ENCODE peak calls at places on chromosomes 5 and 9, in seven cellular contexts. One of them, this sample, is unnamed.

GRCh38 chr5:75512383-75513074 is 838 bp downstream of the POLK start:
- DNase-seq in activated naive CD8-positive, alpha-beta T cell treated with anti-CD3 and anti-CD28 coated beads, Interleukin-2, amount 50 U/mL, for 24 hours: no peak
- DNase-seq in HT-29: no peak
- DNase-seq in NCI-H1092: no peak
- DNase-seq in endothelial cell: no peak
- DNase-seq in adrenal gland: no peak
- DNase-seq in HTR-8/SVneo: no peak
- DNase-seq in this sample: no peak

GRCh38 chr5:116953251-116953934 is 378.8 kb upstream of the SEMA6A start:
- DNase-seq in activated naive CD8-positive, alpha-beta T cell treated with anti-CD3 and anti-CD28 coated beads, Interleukin-2, amount 50 U/mL, for 24 hours: no peak
- DNase-seq in HT-29: no peak
- DNase-seq in NCI-H1092: no peak
- DNase-seq in endothelial cell: peak
- DNase-seq in adrenal gland: no peak
- DNase-seq in HTR-8/SVneo: no peak
- DNase-seq in this sample: no peak

GRCh38 chr5:126778675-126779403 is 1.9 kb downstream of the LMNB1 start:
- DNase-seq in activated naive CD8-positive, alpha-beta T cell treated with anti-CD3 and anti-CD28 coated beads, Interleukin-2, amount 50 U/mL, for 24 hours: no peak
- DNase-seq in HT-29: no peak
- DNase-seq in NCI-H1092: no peak
- DNase-seq in endothelial cell: no peak
- DNase-seq in adrenal gland: no peak
- DNase-seq in HTR-8/SVneo: no peak
- DNase-seq in this sample: no peak

GRCh38 chr9:91221332-91221731 is 140.4 kb downstream of the AUH start:
- DNase-seq in activated naive CD8-positive, alpha-beta T cell treated with anti-CD3 and anti-CD28 coated beads, Interleukin-2, amount 50 U/mL, for 24 hours: no peak
- DNase-seq in HT-29: no peak
- DNase-seq in NCI-H1092: no peak
- DNase-seq in endothelial cell: no peak
- DNase-seq in adrenal gland: no peak
- DNase-seq in HTR-8/SVneo: no peak
- DNase-seq in this sample: no peak

GRCh38 chr9:87610200-87611155 is 112.8 kb downstream of the DAPK1 start:
- DNase-seq in activated naive CD8-positive, alpha-beta T cell treated with anti-CD3 and anti-CD28 coated beads, Interleukin-2, amount 50 U/mL, for 24 hours: no peak
- DNase-seq in HT-29: no peak
- DNase-seq in NCI-H1092: no peak
- DNase-seq in endothelial cell: no peak
- DNase-seq in adrenal gland: no peak
- DNase-seq in HTR-8/SVneo: no peak
- DNase-seq in this sample: no peak

GRCh38 chr5:72441094-72441723 is 66.0 kb downstream of the ZNF366 start:
- DNase-seq in activated naive CD8-positive, alpha-beta T cell treated with anti-CD3 and anti-CD28 coated beads, Interleukin-2, amount 50 U/mL, for 24 hours: no peak
- DNase-seq in HT-29: no peak
- DNase-seq in NCI-H1092: no peak
- DNase-seq in endothelial cell: no peak
- DNase-seq in adrenal gland: no peak
- DNase-seq in HTR-8/SVneo: no peak
- DNase-seq in this sample: no peak

GRCh38 chr9:132003904-132004303 is 75.8 kb downstream of the MED27 start:
- DNase-seq in activated naive CD8-positive, alpha-beta T cell treated with anti-CD3 and anti-CD28 coated beads, Interleukin-2, amount 50 U/mL, for 24 hours: no peak
- DNase-seq in HT-29: no peak
- DNase-seq in NCI-H1092: no peak
- DNase-seq in endothelial cell: no peak
- DNase-seq in adrenal gland: no peak
- DNase-seq in HTR-8/SVneo: no peak
- DNase-seq in this sample: no peak

GRCh38 chr5:84274585-84275468 is 109.9 kb downstream of the EDIL3 start:
- DNase-seq in activated naive CD8-positive, alpha-beta T cell treated with anti-CD3 and anti-CD28 coated beads, Interleukin-2, amount 50 U/mL, for 24 hours: peak
- DNase-seq in HT-29: peak
- DNase-seq in NCI-H1092: no peak
- DNase-seq in endothelial cell: peak
- DNase-seq in adrenal gland: peak
- DNase-seq in HTR-8/SVneo: peak
- DNase-seq in this sample: peak

GRCh38 chr9:22141906-22142305 is 132.8 kb upstream of the CDKN2B start:
- DNase-seq in activated naive CD8-positive, alpha-beta T cell treated with anti-CD3 and anti-CD28 coated beads, Interleukin-2, amount 50 U/mL, for 24 hours: no peak
- DNase-seq in HT-29: no peak
- DNase-seq in NCI-H1092: no peak
- DNase-seq in endothelial cell: no peak
- DNase-seq in adrenal gland: no peak
- DNase-seq in HTR-8/SVneo: no peak
- DNase-seq in this sample: no peak

GRCh38 chr9:114008667-114009410 is 69.3 kb downstream of the AMBP start:
- DNase-seq in activated naive CD8-positive, alpha-beta T cell treated with anti-CD3 and anti-CD28 coated beads, Interleukin-2, amount 50 U/mL, for 24 hours: no peak
- DNase-seq in HT-29: no peak
- DNase-seq in NCI-H1092: no peak
- DNase-seq in endothelial cell: no peak
- DNase-seq in adrenal gland: no peak
- DNase-seq in HTR-8/SVneo: no peak
- DNase-seq in this sample: no peak

GRCh38 chr9:92481029-92481633 is 1.2 kb downstream of the ASPN start:
- DNase-seq in activated naive CD8-positive, alpha-beta T cell treated with anti-CD3 and anti-CD28 coated beads, Interleukin-2, amount 50 U/mL, for 24 hours: no peak
- DNase-seq in HT-29: no peak
- DNase-seq in NCI-H1092: no peak
- DNase-seq in endothelial cell: no peak
- DNase-seq in adrenal gland: no peak
- DNase-seq in HTR-8/SVneo: no peak
- DNase-seq in this sample: peak

GRCh38 chr5:154820383-154820782 is 30.0 kb downstream of the FAXDC2 start:
- DNase-seq in activated naive CD8-positive, alpha-beta T cell treated with anti-CD3 and anti-CD28 coated beads, Interleukin-2, amount 50 U/mL, for 24 hours: no peak
- DNase-seq in HT-29: no peak
- DNase-seq in NCI-H1092: no peak
- DNase-seq in endothelial cell: no peak
- DNase-seq in adrenal gland: no peak
- DNase-seq in HTR-8/SVneo: no peak
- DNase-seq in this sample: no peak

GRCh38 chr5:137376127-137376526 is 123.0 kb downstream of the SPOCK1 start:
- DNase-seq in activated naive CD8-positive, alpha-beta T cell treated with anti-CD3 and anti-CD28 coated beads, Interleukin-2, amount 50 U/mL, for 24 hours: no peak
- DNase-seq in HT-29: no peak
- DNase-seq in NCI-H1092: peak
- DNase-seq in endothelial cell: no peak
- DNase-seq in adrenal gland: no peak
- DNase-seq in HTR-8/SVneo: no peak
- DNase-seq in this sample: no peak

GRCh38 chr5:105688227-105688807 is 1982.4 kb downstream of the EFNA5 start:
- DNase-seq in activated naive CD8-positive, alpha-beta T cell treated with anti-CD3 and anti-CD28 coated beads, Interleukin-2, amount 50 U/mL, for 24 hours: no peak
- DNase-seq in HT-29: no peak
- DNase-seq in NCI-H1092: no peak
- DNase-seq in endothelial cell: no peak
- DNase-seq in adrenal gland: no peak
- DNase-seq in HTR-8/SVneo: no peak
- DNase-seq in this sample: no peak

GRCh38 chr5:97000391-97000790 is 64.5 kb downstream of the LNPEP start:
- DNase-seq in activated naive CD8-positive, alpha-beta T cell treated with anti-CD3 and anti-CD28 coated beads, Interleukin-2, amount 50 U/mL, for 24 hours: no peak
- DNase-seq in HT-29: no peak
- DNase-seq in NCI-H1092: no peak
- DNase-seq in endothelial cell: no peak
- DNase-seq in adrenal gland: no peak
- DNase-seq in HTR-8/SVneo: no peak
- DNase-seq in this sample: peak

This sample was measured in small intestine.